ENCODE peak calls at places on chromosomes 13 and 19, in six cellular contexts. L is uterus, X is suprapubic skin, I is adrenal gland, Q is IMR-90, S is esophagus squamous epithelium. G is an unnamed sample.

GRCh38 chr19:33673996-33674395 is 52.2 kb downstream of the CHST8 start:
- DNase-seq in Q (no peak), I (no peak), X (no peak), S (no peak), L (no peak), G (no peak)

GRCh38 chr13:107554355-107554905 is 660.9 kb downstream of the LIG4 start:
- DNase-seq in X (no peak), Q (peak; percentile 4), L (no peak), S (no peak), I (no peak), G (no peak)

GRCh38 chr13:66532146-66532545 is 698.0 kb downstream of the PCDH9 start:
- DNase-seq in Q (peak; percentile 90), X (no peak), S (no peak), I (no peak), L (no peak), G (peak; percentile 0)

GRCh38 chr13:34025746-34026145 is 207.8 kb downstream of the RFC3 start:
- DNase-seq in S (no peak), Q (peak; percentile 8), X (no peak), I (peak; percentile 33), L (no peak), G (no peak)

GRCh38 chr19:42301646-42302204 is at the start of gene PRR19:
- DNase-seq in L (no peak), I (peak; percentile 42), X (peak; percentile 80), Q (no peak), S (no peak), G (no peak)

GRCh38 chr19:48454150-48454730 is 1.1 kb upstream of the KCNJ14 start:
- DNase-seq in S (no peak), Q (no peak), I (no peak), X (no peak), L (no peak), G (no peak)

GRCh38 chr13:98475521-98475920 is 101.4 kb downstream of the STK24 start:
- DNase-seq in S (no peak), L (no peak), Q (no peak), X (no peak), I (peak; percentile 37), G (no peak)

GRCh38 chr19:15129856-15130580 is 22.8 kb downstream of the SYDE1 start:
- DNase-seq in I (no peak), X (no peak), L (no peak), S (no peak), Q (no peak), G (no peak)

GRCh38 chr19:31146546-31147183 is 202.6 kb downstream of the TSHZ3 start:
- DNase-seq in S (no peak), X (no peak), Q (no peak), L (no peak), I (no peak), G (no peak)

GRCh38 chr19:4717191-4717965 is 6.3 kb downstream of the DPP9 start:
- DNase-seq in X (no peak), Q (peak; percentile 70), I (no peak), L (no peak), S (no peak), G (no peak)

GRCh38 chr13:76168661-76169060 is 532.5 kb downstream of the LMO7 start:
- DNase-seq in S (no peak), L (no peak), Q (peak; percentile 10), I (no peak), X (no peak), G (no peak)

GRCh38 chr13:27415116-27415515 is 9.3 kb upstream of the GTF3A start:
- DNase-seq in I (no peak), L (no peak), S (no peak), Q (no peak), X (no peak), G (no peak)

GRCh38 chr19:48560095-48560530 is 8.1 kb downstream of the SULT2B1 start:
- DNase-seq in Q (no peak), X (no peak), L (no peak), I (no peak), S (no peak), G (no peak)

GRCh38 chr13:46211521-46212351 is at the start of gene LRRC63:
- DNase-seq in X (peak; percentile 82), Q (no peak), L (peak; percentile 50), S (peak; percentile 25), I (peak; percentile 85), G (peak; percentile 35)

GRCh38 chr13:34070006-34070405 is 252.1 kb downstream of the RFC3 start:
- DNase-seq in S (no peak), I (no peak), Q (peak; percentile 12), X (no peak), L (no peak), G (no peak)

GRCh38 chr13:80341771-80342271 is 895 bp upstream of the SPRY2 start:
- DNase-seq in Q (peak; percentile 43), X (no peak), I (peak; percentile 36), L (peak; percentile 30), S (no peak), G (peak; percentile 34)

GRCh38 chr13:75458696-75459422 is 23.1 kb downstream of the TBC1D4 start:
- DNase-seq in L (no peak), Q (no peak), S (no peak), I (peak; percentile 58), X (no peak), G (no peak)

GRCh38 chr19:17579523-17580244 is 24.2 kb downstream of the COLGALT1 start:
- DNase-seq in Q (peak; percentile 26), L (peak; percentile 40), I (peak; percentile 47), S (no peak), X (no peak), G (peak; percentile 93)

GRCh38 chr19:4671182-4671851 is 1.2 kb upstream of the MYDGF start:
- DNase-seq in I (no peak), Q (no peak), S (no peak), X (no peak), L (no peak), G (no peak)

GRCh38 chr19:7535993-7536685 is 622 bp downstream of the PNPLA6 start:
- DNase-seq in I (no peak), X (no peak), S (no peak), Q (no peak), L (no peak), G (no peak)

GRCh38 chr13:38341149-38341692 is 8.4 kb upstream of the UFM1 start:
- DNase-seq in X (no peak), I (no peak), L (no peak), S (no peak), Q (no peak), G (no peak)

GRCh38 chr13:103188688-103189326 is 122.6 kb upstream of the SLC10A2 start:
- DNase-seq in Q (no peak), L (no peak), I (no peak), X (no peak), S (no peak), G (peak; percentile 11)

GRCh38 chr13:109254271-109254670 is 532.1 kb downstream of the IRS2 start:
- DNase-seq in X (no peak), S (no peak), L (no peak), Q (no peak), I (no peak), G (no peak)

GRCh38 chr19:11814707-11815050 is 606 bp downstream of the ZNF440 start:
- DNase-seq in I (peak; percentile 23), L (no peak), X (no peak), S (no peak), Q (peak; percentile 29), G (no peak)

DNA sequence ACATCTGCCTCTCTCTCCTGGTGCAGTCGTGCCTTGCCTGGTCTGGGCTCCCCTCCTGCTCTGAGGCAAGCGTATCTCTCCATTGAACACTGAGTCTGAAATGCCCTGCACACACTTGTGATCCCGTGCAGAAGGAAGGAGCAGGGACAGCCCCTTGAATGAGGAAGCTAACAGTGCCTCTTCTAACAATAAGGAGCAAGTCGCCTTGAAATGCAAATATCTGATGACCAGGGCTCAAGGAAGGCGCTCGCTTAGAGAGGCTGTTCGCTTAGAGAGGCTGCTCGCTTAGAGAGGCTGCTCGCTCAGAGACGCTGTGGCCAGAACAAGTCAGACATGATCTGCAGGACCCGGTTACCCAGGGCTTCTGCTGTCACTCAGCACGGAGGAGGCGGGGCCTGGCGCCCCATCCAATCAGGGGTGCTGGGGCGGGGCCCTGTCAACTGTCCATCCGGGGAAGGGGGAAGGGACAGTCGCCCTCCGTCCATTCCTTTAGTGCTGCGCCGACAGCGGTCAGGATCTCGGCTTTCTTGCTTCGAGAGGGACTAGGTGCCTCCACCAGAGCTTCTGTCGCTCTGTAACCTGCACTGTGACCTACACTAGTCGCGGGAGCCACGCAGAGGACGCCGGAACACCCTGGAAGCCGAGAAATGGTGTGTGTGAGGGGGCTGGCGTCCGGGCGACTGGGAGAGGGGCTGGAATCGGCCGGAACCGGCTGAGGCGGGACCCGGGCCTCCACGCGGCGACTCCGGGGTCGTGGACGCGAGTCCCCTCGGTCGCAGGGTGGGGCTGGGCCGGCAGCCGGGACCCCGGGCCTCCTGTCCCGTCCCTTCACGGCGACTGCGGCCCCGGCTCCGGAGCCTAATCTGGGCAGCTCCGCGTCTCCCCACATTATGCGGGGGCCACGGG is at the start of gene ZNF440:
- DNase-seq in I (peak; percentile 98), Q (peak; percentile 92), S (peak; percentile 73), L (peak; percentile 92), X (peak; percentile 98), G (peak; percentile 96)
- TF ChIP-seq POLR2A in I (peak; percentile 89), Q (peak; percentile 67), S (no peak), L (peak; percentile 88), X (no peak), G (peak; percentile 94)

DNA sequence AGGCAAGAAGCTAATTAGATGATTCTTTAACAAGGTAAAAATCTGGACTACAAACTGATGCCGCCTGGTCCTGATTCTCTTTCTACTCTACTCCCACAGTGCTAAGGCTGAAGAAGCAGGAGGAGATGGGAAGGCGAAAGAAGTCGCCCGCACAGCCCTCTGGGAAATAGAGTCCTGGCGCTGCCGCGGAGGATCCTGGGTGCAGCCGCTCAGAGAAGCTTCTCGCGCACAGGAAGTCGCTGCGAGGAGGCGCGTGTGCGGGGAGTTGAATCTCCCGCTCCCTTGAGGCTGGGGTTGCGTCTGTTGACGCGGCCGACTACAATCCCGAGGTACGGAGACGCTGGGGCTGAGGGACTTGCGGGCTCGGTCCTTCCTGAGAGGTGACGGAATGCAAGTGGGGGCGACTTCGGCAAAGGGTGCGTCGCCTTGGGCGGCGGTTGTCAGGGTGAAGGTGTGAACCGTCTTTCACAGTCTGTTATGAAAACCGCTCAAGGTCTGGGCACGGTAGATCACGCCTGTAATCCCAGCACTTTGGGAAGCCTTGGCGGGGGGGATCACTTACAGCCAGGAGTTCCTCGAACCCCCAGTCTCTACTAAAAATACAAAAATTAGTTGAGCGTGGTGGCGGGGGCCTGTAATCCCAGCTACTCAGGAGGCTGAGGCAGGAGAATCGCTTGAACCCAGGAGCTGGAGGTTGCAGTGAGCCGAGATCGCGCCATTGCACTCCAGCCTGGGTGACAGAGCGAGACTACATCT is at the start of gene ZNF473:
- DNase-seq in S (peak; percentile 85), I (peak; percentile 97), Q (peak; percentile 94), X (peak; percentile 97), L (peak; percentile 94), G (peak; percentile 92)
- TF ChIP-seq POLR2A in S (no peak), I (peak; percentile 57), Q (peak; percentile 62), X (no peak), L (no peak), G (peak; percentile 91)

GRCh38 chr19:344625-345319 is at the start of gene MIER2:
- DNase-seq in I (peak; percentile 80), L (peak; percentile 75), X (no peak), Q (peak; percentile 68), S (no peak), G (peak; percentile 83)
- TF ChIP-seq POLR2A in I (no peak), L (no peak), X (no peak), Q (peak; percentile 64), S (no peak), G (peak; percentile 49)

DNA sequence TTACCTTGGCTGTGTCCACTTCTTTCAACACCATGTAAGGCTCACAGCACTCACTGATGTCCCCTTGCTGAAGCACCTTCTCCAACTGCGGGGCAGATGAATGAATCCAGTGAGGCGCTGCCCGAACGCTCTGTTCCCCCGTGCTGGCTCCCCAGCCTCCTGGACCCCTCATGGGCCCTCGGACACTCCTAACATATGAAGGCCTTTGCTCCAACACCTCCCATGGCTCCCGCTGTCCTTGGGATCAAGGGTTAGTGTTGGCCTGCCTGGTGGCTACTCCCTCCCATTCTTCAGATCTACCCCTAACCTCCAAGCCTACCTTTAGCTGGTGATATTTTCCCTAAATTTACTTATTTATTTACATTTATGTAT is 4.4 kb downstream of the ANGPTL8 start:
- DNase-seq in Q (no peak), I (no peak), X (no peak), S (no peak), L (no peak), G (no peak)
- TF ChIP-seq POLR2A in Q (no peak), I (no peak), X (no peak), S (no peak), L (no peak), G (no peak)